ENCODE peak calls at places on chromosomes 12 and 14, in four cellular contexts. T, W, Y and B are unnamed samples.

GRCh38 chr12:103751171-103751570 is 89.9 kb downstream of the NT5DC3 start:
- DNase-seq in T (no peak), W (no peak), Y (no peak), B (no peak)

GRCh38 chr14:64303471-64303917 is 9.3 kb upstream of the ESR2 start:
- DNase-seq in Y (no peak), T (no peak), W (no peak), B (peak; percentile 87)

GRCh38 chr14:93114068-93114710 is 1.5 kb downstream of the ITPK1 start:
- DNase-seq in T (no peak), Y (no peak), W (no peak), B (peak; percentile 17)

GRCh38 chr14:64688801-64689200 is 15.4 kb upstream of the PLEKHG3 start:
- DNase-seq in W (no peak), T (peak; percentile 25), Y (no peak), B (no peak)

GRCh38 chr14:79466938-79467527 is 744.3 kb downstream of the DIO2 start:
- DNase-seq in W (no peak), T (no peak), Y (no peak), B (no peak)

GRCh38 chr14:91395998-91396660 is 21.5 kb downstream of the CCDC88C start:
- DNase-seq in W (no peak), T (no peak), Y (no peak), B (no peak)

GRCh38 chr14:31854508-31855075 is 222.5 kb upstream of the ARHGAP5 start:
- DNase-seq in W (no peak), T (no peak), Y (no peak), B (no peak)

GRCh38 chr12:118082161-118082560 is 21.2 kb upstream of the WSB2 start:
- DNase-seq in T (no peak), Y (no peak), W (no peak), B (no peak)

GRCh38 chr12:28497889-28498411 is 307.7 kb downstream of the CCDC91 start:
- DNase-seq in Y (no peak), W (no peak), T (no peak), B (no peak)

GRCh38 chr12:14267724-14268123 is 97.8 kb upstream of the ATF7IP start:
- DNase-seq in T (no peak), Y (no peak), W (no peak), B (no peak)

GRCh38 chr12:102543494-102543893 is 63.1 kb upstream of the IGF1 start:
- DNase-seq in Y (peak; percentile 34), T (no peak), W (no peak), B (no peak)

GRCh38 chr14:54580933-54581332 is 14.0 kb downstream of the SAMD4A start:
- DNase-seq in W (no peak), Y (no peak), T (no peak), B (no peak)

GRCh38 chr14:54579606-54580005 is 12.7 kb downstream of the SAMD4A start:
- DNase-seq in W (no peak), Y (no peak), T (no peak), B (no peak)

GRCh38 chr14:54577977-54578376 is 11.0 kb downstream of the SAMD4A start:
- DNase-seq in T (no peak), W (no peak), Y (no peak), B (no peak)

GRCh38 chr14:54574528-54574927 is 7.6 kb downstream of the SAMD4A start:
- DNase-seq in T (no peak), W (no peak), Y (no peak), B (no peak)

GRCh38 chr14:54577494-54577893 is 10.6 kb downstream of the SAMD4A start:
- DNase-seq in T (no peak), Y (no peak), W (no peak), B (no peak)
- H3K4me3 ChIP-seq in T (no peak overlapping the region), Y (no peak overlapping the region), W (no peak overlapping the region), B (no peak overlapping the region)

DNA sequence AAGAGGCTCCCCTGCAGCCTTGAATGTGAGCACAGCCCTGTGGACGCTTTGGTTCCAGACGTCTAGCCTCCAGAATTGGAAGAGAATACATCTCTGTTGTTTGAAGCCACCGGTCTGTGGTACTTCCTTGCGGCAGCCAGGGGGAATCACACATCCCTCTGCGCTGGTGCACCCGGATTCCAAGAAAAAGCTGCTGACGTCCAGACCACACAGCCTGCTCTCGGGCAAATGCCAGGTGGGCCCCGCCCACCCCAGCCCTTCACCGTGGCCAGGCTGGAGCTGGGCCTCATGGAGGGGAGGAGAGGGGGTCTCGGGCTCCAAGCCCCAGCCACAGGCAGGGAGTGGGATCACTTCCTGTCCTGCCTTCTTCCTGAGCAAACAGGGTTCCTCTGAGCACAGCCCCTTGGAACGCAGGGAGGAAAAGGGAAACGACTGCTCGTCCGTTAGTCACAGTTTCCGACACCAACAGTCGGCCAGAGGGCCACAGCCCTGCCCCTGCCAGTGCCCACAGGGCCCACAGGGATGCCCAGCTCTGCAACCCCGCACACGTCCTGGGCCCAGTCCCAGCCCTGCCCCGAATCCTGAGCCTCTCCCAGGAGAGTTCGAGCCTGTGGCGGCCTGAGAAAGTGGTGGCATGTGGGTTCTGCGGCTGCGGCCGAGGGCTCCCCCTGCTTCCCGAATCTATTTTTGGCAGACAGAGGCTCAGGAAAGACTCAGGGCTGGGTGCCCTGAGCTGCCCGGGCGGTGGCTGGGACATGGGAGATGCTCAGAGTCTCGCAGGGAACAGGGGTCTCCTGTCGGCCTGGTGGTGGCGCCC is 85.3 kb downstream of the RFLNA start:
- DNase-seq in Y (no peak), T (peak; percentile 71), W (no peak), B (no peak)
- H3K4me3 ChIP-seq in Y (no peak overlapping the region), T (no peak overlapping the region), W (no peak overlapping the region), B (no peak overlapping the region)

DNA sequence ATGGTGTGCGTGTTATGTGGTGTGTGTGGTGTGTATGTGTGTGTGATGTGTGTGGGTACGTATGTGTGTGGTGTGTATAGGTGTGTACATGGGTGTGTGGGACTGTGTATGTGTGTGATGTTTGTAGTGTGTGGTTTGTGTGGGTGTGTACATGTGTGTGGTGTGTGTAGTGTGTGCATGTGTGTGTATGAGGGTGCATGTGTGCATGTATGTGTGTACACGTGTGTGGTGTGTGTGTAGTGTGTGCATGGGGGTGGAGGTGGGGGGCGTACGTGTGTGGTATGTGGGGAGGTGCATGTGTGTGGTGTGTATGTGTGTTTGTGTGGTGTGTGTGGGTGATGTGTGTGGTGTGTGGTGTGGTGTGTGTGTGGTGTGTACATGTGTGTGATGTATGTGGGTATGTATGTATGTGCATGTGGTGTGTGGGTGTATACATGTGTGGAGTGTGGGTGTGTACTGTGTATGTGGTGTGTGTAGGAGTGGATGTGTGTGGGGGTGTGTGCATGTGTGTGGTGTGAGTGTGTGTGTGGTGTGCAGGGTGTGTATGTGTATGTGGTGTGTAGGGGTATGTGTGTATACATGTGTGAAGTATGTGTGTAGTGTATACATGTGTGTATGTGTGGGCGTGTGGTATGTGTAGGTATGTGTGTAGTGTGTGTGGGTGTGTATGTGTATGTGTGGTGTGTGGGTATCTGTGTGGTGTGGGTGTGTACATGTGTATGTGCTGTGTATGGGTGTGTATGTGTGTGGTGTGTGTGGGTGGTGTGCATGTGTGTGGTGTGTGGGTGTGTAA is 119.8 kb upstream of the GSC start:
- DNase-seq in Y (no peak), T (no peak), W (no peak), B (no peak)
- H3K4me3 ChIP-seq in Y (no peak overlapping the region), T (no peak overlapping the region), W (no peak overlapping the region), B (no peak overlapping the region)

GRCh38 chr12:18895946-18896345 is 158.0 kb downstream of the CAPZA3 start:
- DNase-seq in W (no peak), Y (no peak), T (no peak), B (peak; percentile 69)
- H3K4me3 ChIP-seq in W (no peak overlapping the region), Y (no peak overlapping the region), T (no peak overlapping the region), B (no peak overlapping the region)

DNA sequence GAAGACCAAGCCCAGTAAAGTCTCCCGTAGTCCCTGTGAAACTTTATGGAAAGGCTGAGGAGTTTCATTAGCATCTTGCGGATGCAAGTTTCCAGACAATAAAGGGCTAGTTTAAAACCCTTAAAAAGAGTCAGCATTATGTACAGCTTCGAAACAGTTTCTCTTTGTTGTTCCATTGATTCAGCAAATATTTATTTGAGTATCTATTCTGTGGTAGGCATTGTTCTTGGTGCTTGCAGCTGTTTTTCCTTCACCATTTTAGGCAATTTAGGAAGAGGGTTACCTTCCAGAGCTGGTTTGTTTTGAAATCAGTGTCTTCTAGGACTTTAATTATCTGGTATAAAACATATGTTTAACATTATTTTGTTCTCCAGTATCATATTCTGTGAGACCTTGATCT is 1.5 kb downstream of the SLIRP start:
- DNase-seq in W (no peak), Y (no peak), T (no peak), B (no peak)
- H3K4me3 ChIP-seq in W (no peak overlapping the region), Y (no peak overlapping the region), T (no peak overlapping the region), B (peak overlapping the region; percentile 98)

GRCh38 chr12:120089796-120090195 is 26.8 kb downstream of the RAB35 start:
- DNase-seq in W (no peak), Y (no peak), T (no peak), B (no peak)

GRCh38 chr12:120085920-120086319 is 30.6 kb downstream of the RAB35 start:
- DNase-seq in T (no peak), W (no peak), Y (no peak), B (no peak)

GRCh38 chr12:120090211-120090610 is 26.3 kb downstream of the RAB35 start:
- DNase-seq in W (no peak), T (no peak), Y (no peak), B (no peak)

GRCh38 chr12:120089105-120089504 is 27.4 kb downstream of the RAB35 start:
- DNase-seq in Y (no peak), W (no peak), T (no peak), B (no peak)

DNA sequence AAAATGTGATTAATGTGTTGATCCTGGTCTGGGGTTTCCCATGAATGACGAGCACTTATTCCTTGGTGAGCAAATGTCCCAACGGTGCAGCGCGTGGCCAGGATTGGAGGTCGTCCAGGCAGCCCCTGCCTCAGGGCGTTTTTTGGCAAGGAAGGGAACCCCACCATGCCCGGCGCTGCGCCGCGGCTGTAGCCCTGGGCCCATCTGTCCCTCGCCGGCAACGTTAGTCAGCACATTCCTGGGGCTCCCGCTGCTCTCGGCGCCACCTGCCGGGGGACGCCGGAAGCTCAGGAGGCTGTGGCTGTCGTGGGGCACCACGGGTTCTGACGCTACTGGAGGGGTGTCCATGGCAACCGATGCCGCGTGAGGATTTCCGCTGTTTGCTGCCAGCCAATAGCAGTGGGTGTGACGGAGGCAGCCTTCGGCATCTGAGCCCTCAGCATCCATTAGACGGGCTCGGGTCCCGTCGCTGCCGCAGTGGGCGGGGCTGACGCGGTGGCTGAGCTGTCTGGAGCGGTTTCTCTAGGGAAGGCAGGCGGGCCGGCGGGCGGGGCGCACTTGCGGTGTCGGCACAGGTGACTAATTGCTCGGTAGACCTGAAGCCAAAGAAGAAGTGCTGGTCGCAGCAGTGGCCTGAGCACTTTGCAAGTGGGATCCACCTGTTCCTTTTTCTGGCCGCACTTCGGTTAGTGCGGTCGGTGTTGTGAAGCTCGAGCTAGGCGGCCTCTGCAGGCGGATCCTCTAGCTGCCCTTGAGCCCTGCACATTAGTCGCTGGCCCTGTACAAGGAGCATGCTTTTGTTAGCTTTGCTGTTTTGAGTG is 29.5 kb downstream of the RAB35 start:
- DNase-seq in T (peak; percentile 99), Y (peak; percentile 99), W (peak; percentile 93), B (peak; percentile 97)
- H3K4me3 ChIP-seq in T (peak overlapping the region; percentile 30), Y (no peak overlapping the region), W (peak overlapping the region; percentile 32), B (peak overlapping the region; percentile 29)